ENCODE peak calls at places on chromosomes 13 and 19, in nine cellular contexts. One of them, this sample, is unnamed. For H3K4me1 and H3K9me3, the result is how much of the 10 kb centered on the place peaks cover.

GRCh38 chr19:45954132-45954531 is 19.5 kb downstream of the NOVA2 start:
- DNase-seq in colonic mucosa: no peak
- DNase-seq in tibial artery: no peak
- DNase-seq in IMR-90: no peak
- DNase-seq in thoracic aorta: no peak
- DNase-seq in prostate gland: no peak
- DNase-seq in mucosa of descending colon: no peak
- DNase-seq in CD8-positive, alpha-beta T cell: no peak
- DNase-seq in aorta: no peak
- DNase-seq in this sample: no peak

GRCh38 chr19:14487370-14488125 is 8.4 kb downstream of the GIPC1 start:
- DNase-seq in colonic mucosa: no peak
- DNase-seq in tibial artery: no peak
- DNase-seq in IMR-90: peak
- DNase-seq in thoracic aorta: no peak
- DNase-seq in prostate gland: no peak
- DNase-seq in mucosa of descending colon: no peak
- DNase-seq in CD8-positive, alpha-beta T cell: no peak
- DNase-seq in aorta: no peak
- DNase-seq in this sample: no peak

GRCh38 chr13:110499621-110500281 is 61.8 kb downstream of the RAB20 start:
- DNase-seq in colonic mucosa: no peak
- DNase-seq in tibial artery: no peak
- DNase-seq in IMR-90: peak
- DNase-seq in thoracic aorta: no peak
- DNase-seq in prostate gland: no peak
- DNase-seq in mucosa of descending colon: no peak
- DNase-seq in CD8-positive, alpha-beta T cell: no peak
- DNase-seq in aorta: no peak
- DNase-seq in this sample: no peak

GRCh38 chr19:31338069-31338767 is 11.0 kb downstream of the TSHZ3 start:
- DNase-seq in colonic mucosa: no peak
- DNase-seq in tibial artery: peak
- DNase-seq in IMR-90: peak
- DNase-seq in thoracic aorta: no peak
- DNase-seq in prostate gland: peak
- DNase-seq in mucosa of descending colon: peak
- DNase-seq in CD8-positive, alpha-beta T cell: no peak
- DNase-seq in aorta: no peak
- DNase-seq in this sample: no peak

GRCh38 chr13:80612804-80613203 is 271.9 kb upstream of the SPRY2 start:
- DNase-seq in colonic mucosa: no peak
- DNase-seq in tibial artery: no peak
- DNase-seq in IMR-90: no peak
- DNase-seq in thoracic aorta: no peak
- DNase-seq in prostate gland: no peak
- DNase-seq in mucosa of descending colon: no peak
- DNase-seq in CD8-positive, alpha-beta T cell: no peak
- DNase-seq in aorta: no peak
- DNase-seq in this sample: no peak

GRCh38 chr19:6340493-6341201 is 7.2 kb upstream of the ACER1 start:
- DNase-seq in colonic mucosa: no peak
- DNase-seq in tibial artery: no peak
- DNase-seq in IMR-90: no peak
- DNase-seq in thoracic aorta: no peak
- DNase-seq in prostate gland: no peak
- DNase-seq in mucosa of descending colon: no peak
- DNase-seq in CD8-positive, alpha-beta T cell: no peak
- DNase-seq in aorta: no peak
- DNase-seq in this sample: no peak

GRCh38 chr13:35285677-35286076 is 190.8 kb downstream of the MAB21L1 start:
- DNase-seq in colonic mucosa: no peak
- DNase-seq in tibial artery: no peak
- DNase-seq in IMR-90: no peak
- DNase-seq in thoracic aorta: no peak
- DNase-seq in prostate gland: no peak
- DNase-seq in mucosa of descending colon: no peak
- DNase-seq in CD8-positive, alpha-beta T cell: no peak
- DNase-seq in aorta: no peak
- DNase-seq in this sample: no peak

GRCh38 chr13:19759669-19760068 is 23.1 kb downstream of the PSPC1 start:
- DNase-seq in colonic mucosa: no peak
- DNase-seq in tibial artery: no peak
- DNase-seq in IMR-90: peak
- DNase-seq in thoracic aorta: no peak
- DNase-seq in prostate gland: no peak
- DNase-seq in mucosa of descending colon: no peak
- DNase-seq in CD8-positive, alpha-beta T cell: no peak
- DNase-seq in aorta: no peak
- DNase-seq in this sample: no peak

GRCh38 chr13:107205318-107206112 is 637.6 kb upstream of the ARGLU1 start:
- DNase-seq in colonic mucosa: peak
- DNase-seq in tibial artery: peak
- DNase-seq in IMR-90: peak
- DNase-seq in thoracic aorta: no peak
- DNase-seq in prostate gland: peak
- DNase-seq in mucosa of descending colon: peak
- DNase-seq in CD8-positive, alpha-beta T cell: peak
- DNase-seq in aorta: peak
- DNase-seq in this sample: peak

GRCh38 chr19:6264077-6264445 is 15.7 kb downstream of the MLLT1 start:
- DNase-seq in colonic mucosa: no peak
- DNase-seq in tibial artery: no peak
- DNase-seq in IMR-90: peak
- DNase-seq in thoracic aorta: no peak
- DNase-seq in prostate gland: no peak
- DNase-seq in mucosa of descending colon: no peak
- DNase-seq in CD8-positive, alpha-beta T cell: no peak
- DNase-seq in aorta: peak
- DNase-seq in this sample: no peak

GRCh38 chr13:101661839-101662238 is 209.4 kb downstream of the ITGBL1 start:
- DNase-seq in colonic mucosa: no peak
- DNase-seq in tibial artery: no peak
- DNase-seq in IMR-90: no peak
- DNase-seq in thoracic aorta: no peak
- DNase-seq in prostate gland: no peak
- DNase-seq in mucosa of descending colon: no peak
- DNase-seq in CD8-positive, alpha-beta T cell: no peak
- DNase-seq in aorta: no peak
- DNase-seq in this sample: no peak

GRCh38 chr19:46866407-46867132 is 5.8 kb downstream of the ARHGAP35 start:
- DNase-seq in colonic mucosa: no peak
- DNase-seq in tibial artery: no peak
- DNase-seq in IMR-90: no peak
- DNase-seq in thoracic aorta: no peak
- DNase-seq in prostate gland: no peak
- DNase-seq in mucosa of descending colon: no peak
- DNase-seq in CD8-positive, alpha-beta T cell: no peak
- DNase-seq in aorta: no peak
- DNase-seq in this sample: peak

GRCh38 chr19:46180701-46181385 is 32.8 kb downstream of the IGFL2 start:
- DNase-seq in colonic mucosa: no peak
- DNase-seq in tibial artery: peak
- DNase-seq in IMR-90: peak
- DNase-seq in thoracic aorta: no peak
- DNase-seq in prostate gland: no peak
- DNase-seq in mucosa of descending colon: no peak
- DNase-seq in CD8-positive, alpha-beta T cell: no peak
- DNase-seq in aorta: no peak
- DNase-seq in this sample: peak

GRCh38 chr13:95485045-95485517 is 67.4 kb upstream of the CLDN10 start:
- DNase-seq in colonic mucosa: no peak
- DNase-seq in tibial artery: no peak
- DNase-seq in IMR-90: peak
- DNase-seq in thoracic aorta: no peak
- DNase-seq in prostate gland: no peak
- DNase-seq in mucosa of descending colon: no peak
- DNase-seq in CD8-positive, alpha-beta T cell: no peak
- DNase-seq in aorta: no peak
- DNase-seq in this sample: no peak

GRCh38 chr13:93217701-93218100 is 8.9 kb upstream of the GPC6 start:
- DNase-seq in colonic mucosa: no peak
- DNase-seq in tibial artery: no peak
- DNase-seq in IMR-90: no peak
- DNase-seq in thoracic aorta: no peak
- DNase-seq in prostate gland: no peak
- DNase-seq in mucosa of descending colon: no peak
- DNase-seq in CD8-positive, alpha-beta T cell: no peak
- DNase-seq in aorta: no peak
- DNase-seq in this sample: no peak

DNA sequence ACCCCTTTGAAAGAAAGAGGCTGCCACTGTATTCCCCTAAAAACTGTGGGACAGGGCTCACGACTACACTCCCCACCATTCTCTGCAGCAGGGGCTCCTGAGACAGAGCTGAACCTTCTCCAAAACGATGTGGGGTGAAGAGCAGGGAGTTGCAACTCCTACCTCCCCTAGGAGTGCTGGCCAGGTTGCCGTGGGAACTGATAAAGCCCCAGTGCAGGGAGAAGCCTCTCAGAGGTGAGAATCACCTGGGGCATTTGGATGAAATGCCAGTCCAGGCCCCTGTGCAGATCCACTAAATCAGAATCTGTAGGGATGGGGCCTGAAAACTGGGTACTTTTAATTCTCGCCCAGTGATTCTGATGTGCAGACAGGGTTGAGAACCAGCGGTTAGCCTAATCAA is 945 bp downstream of the DHRS12 start:
- DNase-seq in colonic mucosa: peak
- DNase-seq in tibial artery: no peak
- DNase-seq in IMR-90: no peak
- DNase-seq in thoracic aorta: no peak
- DNase-seq in prostate gland: no peak
- DNase-seq in mucosa of descending colon: peak
- DNase-seq in CD8-positive, alpha-beta T cell: no peak
- DNase-seq in aorta: no peak
- DNase-seq in this sample: no peak
- H3K4me1 ChIP-seq in colonic mucosa: under half
- H3K4me1 ChIP-seq in tibial artery: half or more
- H3K4me1 ChIP-seq in IMR-90: under half
- H3K4me1 ChIP-seq in thoracic aorta: half or more
- H3K4me1 ChIP-seq in prostate gland: under half
- H3K4me1 ChIP-seq in mucosa of descending colon: under half
- H3K4me1 ChIP-seq in CD8-positive, alpha-beta T cell: under half
- H3K4me1 ChIP-seq in aorta: under half
- H3K4me1 ChIP-seq in this sample: under half

GRCh38 chr19:53947624-53948023 is 15.1 kb upstream of the CACNG8 start:
- DNase-seq in colonic mucosa: no peak
- DNase-seq in tibial artery: no peak
- DNase-seq in IMR-90: no peak
- DNase-seq in thoracic aorta: no peak
- DNase-seq in prostate gland: no peak
- DNase-seq in mucosa of descending colon: no peak
- DNase-seq in CD8-positive, alpha-beta T cell: no peak
- DNase-seq in aorta: peak
- DNase-seq in this sample: no peak

GRCh38 chr19:53951436-53951835 is 11.3 kb upstream of the CACNG8 start:
- DNase-seq in colonic mucosa: no peak
- DNase-seq in tibial artery: no peak
- DNase-seq in IMR-90: no peak
- DNase-seq in thoracic aorta: no peak
- DNase-seq in prostate gland: no peak
- DNase-seq in mucosa of descending colon: no peak
- DNase-seq in CD8-positive, alpha-beta T cell: no peak
- DNase-seq in aorta: no peak
- DNase-seq in this sample: no peak

GRCh38 chr19:53957448-53958167 is 5.1 kb upstream of the CACNG8 start:
- DNase-seq in colonic mucosa: no peak
- DNase-seq in tibial artery: no peak
- DNase-seq in IMR-90: no peak
- DNase-seq in thoracic aorta: no peak
- DNase-seq in prostate gland: no peak
- DNase-seq in mucosa of descending colon: no peak
- DNase-seq in CD8-positive, alpha-beta T cell: no peak
- DNase-seq in aorta: no peak
- DNase-seq in this sample: peak

GRCh38 chr19:53953383-53953782 is 9.4 kb upstream of the CACNG8 start:
- DNase-seq in colonic mucosa: no peak
- DNase-seq in tibial artery: no peak
- DNase-seq in IMR-90: no peak
- DNase-seq in thoracic aorta: no peak
- DNase-seq in prostate gland: no peak
- DNase-seq in mucosa of descending colon: no peak
- DNase-seq in CD8-positive, alpha-beta T cell: no peak
- DNase-seq in aorta: no peak
- DNase-seq in this sample: no peak

DNA sequence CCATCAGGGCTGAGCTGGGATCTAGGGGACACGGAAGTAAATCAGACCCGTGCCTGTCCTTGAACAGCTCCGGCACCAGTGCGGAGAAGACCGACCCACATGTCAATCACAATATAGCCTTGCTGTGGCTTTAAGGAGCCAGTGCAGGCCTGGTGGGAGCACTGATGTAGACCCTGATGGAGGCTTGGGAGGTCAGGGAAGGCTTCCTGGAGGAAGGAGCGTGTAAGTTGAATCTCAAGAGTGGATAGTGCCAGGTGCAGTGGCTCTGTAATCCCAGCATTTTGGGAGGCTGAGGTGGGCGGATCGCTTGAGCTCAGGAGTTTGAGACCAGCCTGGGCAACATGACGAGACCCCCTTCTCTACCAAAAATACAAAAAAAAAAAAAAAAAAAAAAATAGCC is 10.8 kb upstream of the CACNG8 start:
- DNase-seq in colonic mucosa: no peak
- DNase-seq in tibial artery: no peak
- DNase-seq in IMR-90: no peak
- DNase-seq in thoracic aorta: no peak
- DNase-seq in prostate gland: no peak
- DNase-seq in mucosa of descending colon: no peak
- DNase-seq in CD8-positive, alpha-beta T cell: no peak
- DNase-seq in aorta: no peak
- DNase-seq in this sample: no peak
- H3K9me3 ChIP-seq in colonic mucosa: under half
- H3K9me3 ChIP-seq in tibial artery: under half
- H3K9me3 ChIP-seq in IMR-90: under half
- H3K9me3 ChIP-seq in thoracic aorta: under half
- H3K9me3 ChIP-seq in prostate gland: under half
- H3K9me3 ChIP-seq in mucosa of descending colon: under half
- H3K9me3 ChIP-seq in CD8-positive, alpha-beta T cell: under half
- H3K9me3 ChIP-seq in aorta: under half
- H3K9me3 ChIP-seq in this sample: under half

DNA sequence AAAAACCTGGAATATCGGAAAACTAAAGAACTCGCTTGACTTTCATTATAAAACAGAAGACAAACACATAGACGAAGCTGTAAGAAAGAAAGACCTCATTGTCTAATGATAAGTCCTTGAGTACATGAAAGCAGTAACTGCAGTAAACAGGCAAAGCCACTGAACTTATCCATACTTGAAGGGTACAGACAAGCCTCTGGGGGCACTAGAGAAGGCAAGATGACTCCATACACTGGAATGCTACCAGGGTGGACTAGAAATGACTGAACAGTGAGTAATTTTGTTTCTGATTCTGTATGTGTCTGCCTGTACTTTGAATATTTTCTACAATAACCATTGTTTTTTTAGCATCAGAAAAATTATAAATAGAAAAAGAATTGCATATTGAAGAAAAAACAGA is 507.9 kb downstream of the UQCRFS1 start:
- DNase-seq in colonic mucosa: no peak
- DNase-seq in tibial artery: no peak
- DNase-seq in IMR-90: peak
- DNase-seq in thoracic aorta: no peak
- DNase-seq in prostate gland: no peak
- DNase-seq in mucosa of descending colon: no peak
- DNase-seq in CD8-positive, alpha-beta T cell: no peak
- DNase-seq in aorta: no peak
- DNase-seq in this sample: peak
- H3K4me1 ChIP-seq in colonic mucosa: under half
- H3K4me1 ChIP-seq in tibial artery: under half
- H3K4me1 ChIP-seq in IMR-90: under half
- H3K4me1 ChIP-seq in thoracic aorta: under half
- H3K4me1 ChIP-seq in prostate gland: under half
- H3K4me1 ChIP-seq in mucosa of descending colon: under half
- H3K4me1 ChIP-seq in CD8-positive, alpha-beta T cell: under half
- H3K4me1 ChIP-seq in aorta: under half
- H3K4me1 ChIP-seq in this sample: under half

GRCh38 chr19:52410276-52410675 is 12.6 kb downstream of the ZNF528 start:
- DNase-seq in colonic mucosa: no peak
- DNase-seq in tibial artery: no peak
- DNase-seq in IMR-90: no peak
- DNase-seq in thoracic aorta: no peak
- DNase-seq in prostate gland: no peak
- DNase-seq in mucosa of descending colon: no peak
- DNase-seq in CD8-positive, alpha-beta T cell: no peak
- DNase-seq in aorta: no peak
- DNase-seq in this sample: no peak
- H3K9me3 ChIP-seq in colonic mucosa: under half
- H3K9me3 ChIP-seq in tibial artery: half or more
- H3K9me3 ChIP-seq in IMR-90: half or more
- H3K9me3 ChIP-seq in thoracic aorta: half or more
- H3K9me3 ChIP-seq in prostate gland: under half
- H3K9me3 ChIP-seq in mucosa of descending colon: half or more
- H3K9me3 ChIP-seq in CD8-positive, alpha-beta T cell: half or more
- H3K9me3 ChIP-seq in aorta: under half
- H3K9me3 ChIP-seq in this sample: under half

This sample was measured in PC-9.